ENCODE peak calls at places on chromosomes 16 and 17, in seven cellular contexts. M is progenitor cell of endocrine pancreas, A is cardiac muscle cell, P is heart right ventricle, V is left ventricle myocardium inferior, W is suprapubic skin, Z is lower lobe of right lung. E is an unnamed sample.

GRCh38 chr17:7394452-7395191 is at the start of gene PLSCR3:
- DNase-seq in W (peak; percentile 92), V (peak; percentile 91), M (peak; percentile 72), Z (peak; percentile 91), A (peak; percentile 93), P (peak; percentile 91), E (peak; percentile 64)

GRCh38 chr16:2516391-2517240 is 2.9 kb downstream of the ATP6V0C start:
- DNase-seq in V (no peak), W (peak; percentile 82), Z (peak; percentile 71), A (no peak), M (no peak), P (peak; percentile 14), E (no peak)

GRCh38 chr16:57381791-57382534 is 9.7 kb downstream of the CX3CL1 start:
- DNase-seq in V (no peak), P (no peak), M (no peak), Z (no peak), A (no peak), W (no peak), E (no peak)

GRCh38 chr16:10511829-10512228 is 68.6 kb downstream of the EMP2 start:
- DNase-seq in A (no peak), Z (no peak), P (no peak), W (no peak), V (no peak), M (no peak), E (no peak)

GRCh38 chr17:17798573-17799255 is 38.1 kb downstream of the SREBF1 start:
- DNase-seq in A (no peak), V (no peak), M (no peak), P (no peak), W (no peak), Z (no peak), E (no peak)

GRCh38 chr16:78045865-78046581 is 23.7 kb downstream of the CLEC3A start:
- DNase-seq in P (peak; percentile 71), M (peak; percentile 96), Z (peak; percentile 73), W (no peak), V (peak; percentile 60), A (peak; percentile 68), E (peak; percentile 9)

GRCh38 chr16:77063617-77064016 is 127.4 kb upstream of the MON1B start:
- DNase-seq in P (no peak), A (no peak), W (no peak), M (no peak), V (no peak), Z (no peak), E (no peak)

GRCh38 chr16:67718668-67719047 is 458 bp downstream of the GFOD2 start:
- DNase-seq in M (no peak), A (no peak), V (no peak), P (no peak), Z (no peak), W (no peak), E (no peak)

GRCh38 chr17:50280068-50280467 is 5.8 kb downstream of the TMEM92 start:
- DNase-seq in W (no peak), V (no peak), A (no peak), Z (no peak), P (no peak), M (no peak), E (no peak)

GRCh38 chr16:11583889-11584565 is 2.7 kb downstream of the LITAF start:
- DNase-seq in P (no peak), V (peak; percentile 9), M (no peak), A (no peak), W (no peak), Z (peak; percentile 45), E (no peak)

GRCh38 chr16:80300876-80301275 is 239.9 kb upstream of the DYNLRB2 start:
- DNase-seq in A (peak; percentile 3), P (no peak), V (no peak), Z (no peak), W (no peak), M (no peak), E (no peak)

GRCh38 chr17:8436169-8436932 is 667 bp downstream of the NDEL1 start:
- DNase-seq in M (peak; percentile 25), W (peak; percentile 90), A (peak; percentile 55), P (peak; percentile 71), V (peak; percentile 62), Z (peak; percentile 85), E (peak; percentile 70)

GRCh38 chr17:77096570-77097214 is 44.1 kb upstream of the SEC14L1 start:
- DNase-seq in V (no peak), M (no peak), Z (no peak), A (peak; percentile 73), W (no peak), P (no peak), E (no peak)

GRCh38 chr16:53404959-53405358 is 29.3 kb upstream of the RBL2 start:
- DNase-seq in V (no peak), M (no peak), Z (no peak), W (no peak), P (no peak), A (no peak), E (no peak)
- TF ChIP-seq CTCF in V (no peak), M (no peak), Z (no peak), W (no peak), P (no peak), A (no peak), E (no peak)

DNA sequence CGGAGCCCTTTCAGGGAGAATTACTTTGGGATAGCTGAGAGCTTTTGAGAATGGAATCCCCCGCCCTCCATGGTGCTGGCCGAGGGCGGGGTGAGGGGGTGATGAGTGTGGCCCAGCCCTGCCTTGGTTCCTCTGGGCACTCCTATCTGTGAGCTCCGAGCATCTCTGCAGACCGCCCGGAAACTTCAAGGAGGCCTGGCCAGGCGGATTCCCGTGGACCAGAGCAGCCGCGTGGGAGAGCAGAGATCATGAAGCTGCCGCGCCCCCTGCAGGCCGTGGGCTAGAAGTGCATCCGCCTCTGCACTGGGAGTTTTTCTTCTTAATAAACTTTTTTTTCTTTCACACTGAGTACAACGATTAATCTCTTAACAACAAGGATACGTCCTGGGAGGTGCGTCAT is 392.9 kb upstream of the EEF2KMT start:
- DNase-seq in Z (peak; percentile 52), W (no peak), P (no peak), V (no peak), M (peak; percentile 57), A (no peak), E (no peak)
- TF ChIP-seq CTCF in Z (peak; percentile 55), W (no peak), P (no peak), V (peak; percentile 46), M (peak; percentile 97), A (no peak), E (no peak)

DNA sequence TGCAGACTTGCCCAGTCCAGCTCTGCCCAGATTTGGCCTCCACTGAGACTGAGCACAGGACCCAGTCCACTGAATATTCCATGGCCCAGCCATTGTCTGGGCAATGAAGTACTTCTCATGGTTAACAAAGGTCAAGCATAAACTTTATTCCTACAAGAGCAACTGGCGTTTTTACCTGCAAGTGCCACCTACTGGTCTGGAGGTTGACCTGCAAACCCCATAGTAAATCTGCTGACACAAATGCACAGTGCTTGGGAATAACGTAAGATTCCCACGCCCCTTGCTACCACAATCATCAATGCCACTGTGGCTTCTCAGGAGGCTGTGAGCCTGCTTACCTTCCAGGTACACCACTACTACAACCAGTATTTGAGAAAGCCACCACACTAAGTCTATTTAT is 170.2 kb downstream of the CEP112 start:
- DNase-seq in M (no peak), P (no peak), A (no peak), Z (no peak), V (no peak), W (no peak), E (no peak)
- TF ChIP-seq CTCF in M (no peak), P (no peak), A (no peak), Z (no peak), V (no peak), W (no peak), E (no peak)

DNA sequence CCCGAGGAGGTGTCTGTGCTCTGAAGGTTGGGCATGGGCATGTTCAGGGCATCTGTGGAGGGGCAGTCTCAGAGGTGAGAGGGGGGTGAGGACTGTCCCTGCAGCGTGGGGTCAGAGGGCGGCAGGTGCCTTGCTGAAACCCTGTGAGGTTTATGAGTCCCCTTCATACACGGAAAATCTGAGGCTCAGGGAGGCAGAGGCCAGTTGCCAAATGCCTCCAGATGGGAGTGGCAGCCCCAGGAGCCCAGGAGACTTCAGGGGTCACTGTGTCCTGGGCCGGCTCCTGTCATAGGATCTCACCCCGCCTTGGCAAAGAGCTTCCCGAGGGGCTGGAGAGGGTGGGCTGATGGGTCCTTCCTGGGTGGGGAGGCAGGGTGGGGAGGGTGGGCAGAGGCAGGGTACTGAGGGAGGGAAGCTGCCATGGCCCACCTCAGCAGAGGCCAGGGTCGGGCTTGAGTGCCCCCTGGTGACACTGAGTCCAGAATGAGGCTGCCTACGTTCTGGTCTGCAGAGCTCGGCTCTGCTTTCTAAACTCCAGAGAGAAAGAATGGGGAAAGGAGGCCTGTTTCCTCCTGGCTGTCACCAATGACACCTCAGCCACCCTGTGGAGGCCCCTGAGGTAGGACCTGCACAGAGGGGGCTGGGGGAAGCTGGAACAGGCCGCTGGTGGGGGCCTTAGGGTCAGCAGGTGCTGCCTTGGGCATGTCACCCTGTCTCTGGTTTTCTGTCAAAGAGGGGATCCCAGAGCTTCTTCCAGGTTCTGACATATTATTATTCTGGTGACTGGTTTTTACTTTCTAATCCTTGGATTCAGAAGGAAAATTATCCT is 1.1 kb downstream of the LGALS9 start:
- DNase-seq in W (no peak), A (no peak), V (no peak), Z (peak; percentile 36), M (no peak), P (no peak), E (no peak)
- TF ChIP-seq CTCF in W (no peak), A (no peak), V (no peak), Z (no peak), M (no peak), P (no peak), E (no peak)